ENCODE peak calls at places on chromosomes 7 and 10, in nine cellular contexts. Z, U, X, N, D, A, O, R and S are unnamed samples.
A peak's percentile ranks its signal among the peaks of the same experiment; 100 is the strongest.

GRCh38 chr10:4281207-4281825 is 496.3 kb upstream of the KLF6 start:
- DNase-seq in O (no peak), Z (no peak), U (no peak), R (no peak), N (no peak), A (no peak), X (no peak), D (no peak), S (no peak)

GRCh38 chr7:142134944-142135343 is 23.4 kb downstream of the MGAM2 start:
- DNase-seq in U (peak; percentile 6), N (no peak), Z (peak; percentile 89), D (no peak), R (no peak), X (no peak), A (no peak), O (no peak), S (peak; percentile 84)

GRCh38 chr7:50540785-50541579 is 24.2 kb downstream of the DDC start:
- DNase-seq in X (no peak), R (no peak), A (no peak), Z (no peak), O (no peak), D (no peak), N (no peak), U (no peak), S (no peak)

GRCh38 chr10:127415901-127416630 is 133.0 kb upstream of the NPS start:
- DNase-seq in A (no peak), X (no peak), D (no peak), R (no peak), U (no peak), O (no peak), N (no peak), Z (no peak), S (no peak)

GRCh38 chr10:53025172-53025651 is 252.6 kb upstream of the MBL2 start:
- DNase-seq in D (no peak), Z (no peak), O (no peak), R (no peak), A (peak; percentile 52), N (no peak), U (peak; percentile 12), X (no peak), S (no peak)

GRCh38 chr7:30412810-30413504 is 65.6 kb downstream of the NOD1 start:
- DNase-seq in X (peak; percentile 68), D (peak; percentile 48), U (peak; percentile 88), N (peak; percentile 36), A (peak; percentile 90), Z (peak; percentile 85), R (peak; percentile 72), O (peak; percentile 16), S (peak; percentile 73)

GRCh38 chr7:149188637-149189259 is 6.6 kb upstream of the ZNF282 start:
- DNase-seq in O (no peak), X (no peak), R (peak; percentile 48), N (no peak), Z (no peak), U (no peak), A (no peak), D (no peak), S (no peak)

GRCh38 chr7:42492895-42493294 is 255.9 kb upstream of the GLI3 start:
- DNase-seq in N (no peak), U (no peak), O (no peak), R (no peak), D (no peak), X (no peak), Z (no peak), A (no peak), S (no peak)

GRCh38 chr10:33612551-33612950 is 278.1 kb upstream of the NRP1 start:
- DNase-seq in U (no peak), A (no peak), R (no peak), Z (no peak), D (no peak), X (no peak), O (no peak), N (no peak), S (peak; percentile 9)

GRCh38 chr10:6100370-6100769 is 11.5 kb downstream of the RBM17 start:
- DNase-seq in A (no peak), O (no peak), Z (no peak), X (no peak), D (no peak), N (no peak), R (no peak), U (no peak), S (no peak)

GRCh38 chr10:118106426-118106825 is 59.7 kb upstream of the RAB11FIP2 start:
- DNase-seq in N (peak; percentile 7), R (no peak), X (peak; percentile 8), A (peak; percentile 42), Z (peak; percentile 28), O (no peak), D (no peak), U (peak; percentile 20), S (peak; percentile 51)

GRCh38 chr10:102646610-102647432 is 2.5 kb downstream of the TRIM8 start:
- DNase-seq in R (peak; percentile 73), Z (no peak), U (no peak), N (no peak), X (peak; percentile 32), A (no peak), O (no peak), D (no peak), S (peak; percentile 52)

GRCh38 chr7:26603631-26604030 is 260.8 kb downstream of the SKAP2 start:
- DNase-seq in N (no peak), O (no peak), A (no peak), U (no peak), D (no peak), Z (peak; percentile 17), X (peak; percentile 81), R (no peak), S (no peak)

GRCh38 chr7:97027427-97028234 is 3.0 kb upstream of the DLX5 start:
- DNase-seq in X (peak; percentile 38), U (peak; percentile 70), D (peak; percentile 88), O (peak; percentile 13), N (peak; percentile 81), Z (peak; percentile 73), A (peak; percentile 76), R (peak; percentile 89), S (peak; percentile 87)
- H3K4me3 ChIP-seq in X (no peak overlapping the region), U (peak overlapping the region; percentile 53), D (peak overlapping the region; percentile 57), O (no peak overlapping the region), N (no peak overlapping the region), Z (peak overlapping the region; percentile 24), A (no peak overlapping the region), R (peak overlapping the region; percentile 38), S (no peak overlapping the region)

GRCh38 chr10:120963053-120963533 is 111.9 kb downstream of the WDR11 start:
- DNase-seq in R (peak; percentile 38), U (no peak), A (no peak), X (no peak), O (no peak), N (no peak), D (peak; percentile 68), Z (no peak), S (no peak)
- TF ChIP-seq MAX in R (no peak), U (no peak), A (no peak), X (no peak), O (no peak), N (no peak), D (peak; percentile 44), Z (no peak), S (no peak)

GRCh38 chr7:106779877-106780276 is 85.2 kb upstream of the PIK3CG start:
- DNase-seq in O (no peak), N (peak; percentile 33), R (no peak), A (no peak), Z (peak; percentile 63), U (peak; percentile 46), D (peak; percentile 56), X (peak; percentile 59), S (peak; percentile 29)
- TF ChIP-seq CTCF in O (peak; percentile 31), N (peak; percentile 84), R (peak; percentile 36), A (no peak), Z (no peak), U (peak; percentile 62), D (peak; percentile 68), X (peak; percentile 58), S (peak; percentile 28)

GRCh38 chr7:2452074-2452507 is 24.1 kb downstream of the GRIFIN start:
- DNase-seq in Z (no peak), N (peak; percentile 31), R (peak; percentile 66), O (no peak), A (no peak), U (peak; percentile 20), X (no peak), D (peak; percentile 64), S (peak; percentile 40)
- H3K4me3 ChIP-seq in Z (peak overlapping the region; percentile 39), N (no peak overlapping the region), R (no peak overlapping the region), O (no peak overlapping the region), A (no peak overlapping the region), U (peak overlapping the region; percentile 53), X (no peak overlapping the region), D (no peak overlapping the region), S (no peak overlapping the region)

GRCh38 chr10:42972946-42973345 is 103.9 kb upstream of the RET start:
- DNase-seq in R (no peak), Z (no peak), O (no peak), U (no peak), X (no peak), N (no peak), D (no peak), A (no peak), S (peak; percentile 95)

GRCh38 chr10:42971251-42971599 is 105.6 kb upstream of the RET start:
- DNase-seq in U (no peak), Z (no peak), X (no peak), N (no peak), D (no peak), A (no peak), O (no peak), R (no peak), S (peak; percentile 45)

GRCh38 chr10:42969909-42970308 is 107.0 kb upstream of the RET start:
- DNase-seq in D (no peak), X (no peak), N (no peak), R (no peak), U (no peak), A (no peak), O (no peak), Z (no peak), S (no peak)

GRCh38 chr10:42969147-42969546 is 107.7 kb upstream of the RET start:
- DNase-seq in D (peak; percentile 31), U (no peak), A (no peak), X (no peak), N (no peak), O (no peak), Z (no peak), R (no peak), S (no peak)

DNA sequence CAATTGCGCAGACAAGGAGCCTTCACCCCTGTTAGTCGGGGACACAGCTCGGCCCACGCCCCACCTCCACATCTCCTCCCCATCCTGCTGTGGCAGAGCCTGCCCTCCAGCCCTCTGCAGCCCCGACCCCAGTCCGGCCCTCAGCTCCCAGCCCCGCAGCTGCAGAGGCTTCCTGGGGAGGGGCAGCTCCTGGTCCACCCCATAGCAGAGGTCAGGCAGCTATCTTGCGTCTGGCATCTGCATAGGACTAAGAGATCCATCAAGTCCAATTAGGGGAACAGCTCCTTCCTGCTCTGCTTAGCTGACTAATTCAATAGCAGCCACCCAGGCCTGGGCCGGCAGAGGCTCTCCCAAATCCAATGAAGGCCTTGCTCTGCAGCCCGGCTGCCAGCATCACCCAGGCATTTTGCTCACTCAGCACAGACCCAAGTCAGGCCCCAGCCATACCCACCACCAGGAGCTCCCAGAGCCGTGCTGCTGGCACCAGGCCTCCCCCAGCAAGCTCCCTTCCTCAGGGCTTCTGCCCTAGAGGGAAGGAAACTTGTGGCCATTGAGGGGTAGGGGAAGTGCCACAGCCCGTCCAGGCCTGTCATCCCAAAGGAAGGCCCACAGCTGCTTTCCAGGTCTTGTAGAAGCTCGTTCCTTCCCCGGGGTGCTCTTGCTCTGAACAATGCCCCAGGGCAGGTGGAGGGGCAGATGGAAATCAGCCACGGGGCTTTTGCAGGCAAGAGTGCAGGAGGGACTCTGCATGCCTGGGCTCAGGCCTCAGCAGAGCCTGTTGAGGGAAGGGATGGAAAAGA is 106.2 kb upstream of the RET start:
- DNase-seq in O (no peak), R (peak; percentile 90), Z (no peak), U (no peak), A (no peak), D (peak; percentile 46), N (no peak), X (no peak), S (peak; percentile 78)
- TF ChIP-seq MAX in O (no peak), R (no peak), Z (no peak), U (no peak), A (no peak), D (no peak), N (no peak), X (no peak), S (peak; percentile 6)